ENCODE peak calls at places on chromosomes 12 and 14, in seven cellular contexts. One of them, this sample, is unnamed.

GRCh38 chr12:91687052-91688017 is 458.3 kb downstream of the BTG1 start:
- DNase-seq in AG04449: no peak
- DNase-seq in sigmoid colon: no peak
- DNase-seq in hepatocyte: no peak
- DNase-seq in heart right ventricle: no peak
- DNase-seq in OCI-LY7: no peak
- DNase-seq in GM23338: no peak
- DNase-seq in this sample: no peak

GRCh38 chr14:47208434-47208833 is 467.0 kb downstream of the MDGA2 start:
- DNase-seq in AG04449: no peak
- DNase-seq in sigmoid colon: no peak
- DNase-seq in hepatocyte: peak; percentile 37
- DNase-seq in heart right ventricle: no peak
- DNase-seq in OCI-LY7: no peak
- DNase-seq in GM23338: peak; percentile 17
- DNase-seq in this sample: no peak

GRCh38 chr12:105774037-105774436 is 364.7 kb downstream of the NUAK1 start:
- DNase-seq in AG04449: no peak
- DNase-seq in sigmoid colon: no peak
- DNase-seq in hepatocyte: no peak
- DNase-seq in heart right ventricle: no peak
- DNase-seq in OCI-LY7: no peak
- DNase-seq in GM23338: no peak
- DNase-seq in this sample: no peak

GRCh38 chr14:21191809-21192446 is 36.1 kb upstream of the OR5AU1 start:
- DNase-seq in AG04449: no peak
- DNase-seq in sigmoid colon: peak; percentile 74
- DNase-seq in hepatocyte: peak; percentile 82
- DNase-seq in heart right ventricle: peak; percentile 77
- DNase-seq in OCI-LY7: peak; percentile 92
- DNase-seq in GM23338: peak; percentile 94
- DNase-seq in this sample: no peak

GRCh38 chr14:75906680-75907280 is 75.0 kb downstream of the TGFB3 start:
- DNase-seq in AG04449: no peak
- DNase-seq in sigmoid colon: peak; percentile 81
- DNase-seq in hepatocyte: peak; percentile 83
- DNase-seq in heart right ventricle: peak; percentile 25
- DNase-seq in OCI-LY7: peak; percentile 76
- DNase-seq in GM23338: peak; percentile 87
- DNase-seq in this sample: peak; percentile 6

GRCh38 chr12:131048611-131048990 is 94.9 kb downstream of the ADGRD1 start:
- DNase-seq in AG04449: no peak
- DNase-seq in sigmoid colon: no peak
- DNase-seq in hepatocyte: no peak
- DNase-seq in heart right ventricle: no peak
- DNase-seq in OCI-LY7: no peak
- DNase-seq in GM23338: no peak
- DNase-seq in this sample: no peak

GRCh38 chr12:122116707-122117535 is 38.4 kb downstream of the MLXIP start:
- DNase-seq in AG04449: no peak
- DNase-seq in sigmoid colon: peak; percentile 69
- DNase-seq in hepatocyte: no peak
- DNase-seq in heart right ventricle: no peak
- DNase-seq in OCI-LY7: no peak
- DNase-seq in GM23338: no peak
- DNase-seq in this sample: no peak

GRCh38 chr12:81147286-81147919 is 69.5 kb downstream of the ACSS3 start:
- DNase-seq in AG04449: no peak
- DNase-seq in sigmoid colon: no peak
- DNase-seq in hepatocyte: no peak
- DNase-seq in heart right ventricle: no peak
- DNase-seq in OCI-LY7: no peak
- DNase-seq in GM23338: no peak
- DNase-seq in this sample: no peak

GRCh38 chr12:94073441-94074051 is 74.8 kb upstream of the PLXNC1 start:
- DNase-seq in AG04449: no peak
- DNase-seq in sigmoid colon: peak; percentile 71
- DNase-seq in hepatocyte: no peak
- DNase-seq in heart right ventricle: peak; percentile 38
- DNase-seq in OCI-LY7: no peak
- DNase-seq in GM23338: no peak
- DNase-seq in this sample: no peak

GRCh38 chr12:75603475-75603874 is 92.1 kb upstream of the KRR1 start:
- DNase-seq in AG04449: no peak
- DNase-seq in sigmoid colon: no peak
- DNase-seq in hepatocyte: no peak
- DNase-seq in heart right ventricle: no peak
- DNase-seq in OCI-LY7: no peak
- DNase-seq in GM23338: no peak
- DNase-seq in this sample: no peak

GRCh38 chr12:125286005-125286727 is 220.9 kb downstream of the AACS start:
- DNase-seq in AG04449: no peak
- DNase-seq in sigmoid colon: no peak
- DNase-seq in hepatocyte: no peak
- DNase-seq in heart right ventricle: no peak
- DNase-seq in OCI-LY7: no peak
- DNase-seq in GM23338: no peak
- DNase-seq in this sample: no peak

GRCh38 chr14:93207468-93208308 is 632 bp downstream of the UBR7 start:
- DNase-seq in AG04449: no peak
- DNase-seq in sigmoid colon: peak; percentile 80
- DNase-seq in hepatocyte: peak; percentile 75
- DNase-seq in heart right ventricle: no peak
- DNase-seq in OCI-LY7: peak; percentile 56
- DNase-seq in GM23338: peak; percentile 78
- DNase-seq in this sample: no peak

GRCh38 chr12:22971771-22972191 is 346.8 kb downstream of the ETNK1 start:
- DNase-seq in AG04449: no peak
- DNase-seq in sigmoid colon: no peak
- DNase-seq in hepatocyte: no peak
- DNase-seq in heart right ventricle: no peak
- DNase-seq in OCI-LY7: no peak
- DNase-seq in GM23338: no peak
- DNase-seq in this sample: no peak

GRCh38 chr14:58733451-58734208 is 95.9 kb downstream of the DACT1 start:
- DNase-seq in AG04449: no peak
- DNase-seq in sigmoid colon: no peak
- DNase-seq in hepatocyte: no peak
- DNase-seq in heart right ventricle: no peak
- DNase-seq in OCI-LY7: no peak
- DNase-seq in GM23338: no peak
- DNase-seq in this sample: no peak

GRCh38 chr12:3496964-3497363 is 6.0 kb downstream of the PRMT8 start:
- DNase-seq in AG04449: no peak
- DNase-seq in sigmoid colon: no peak
- DNase-seq in hepatocyte: peak; percentile 22
- DNase-seq in heart right ventricle: no peak
- DNase-seq in OCI-LY7: peak; percentile 4
- DNase-seq in GM23338: peak; percentile 74
- DNase-seq in this sample: no peak

GRCh38 chr12:45775964-45776363 is 46.5 kb downstream of the ARID2 start:
- DNase-seq in AG04449: no peak
- DNase-seq in sigmoid colon: no peak
- DNase-seq in hepatocyte: no peak
- DNase-seq in heart right ventricle: no peak
- DNase-seq in OCI-LY7: no peak
- DNase-seq in GM23338: peak; percentile 39
- DNase-seq in this sample: no peak

GRCh38 chr12:104805186-104805585 is 152.9 kb downstream of the SLC41A2 start:
- DNase-seq in AG04449: peak; percentile 29
- DNase-seq in sigmoid colon: no peak
- DNase-seq in hepatocyte: no peak
- DNase-seq in heart right ventricle: no peak
- DNase-seq in OCI-LY7: no peak
- DNase-seq in GM23338: no peak
- DNase-seq in this sample: no peak

GRCh38 chr12:130948136-130948535 is 5.6 kb upstream of the ADGRD1 start:
- DNase-seq in AG04449: no peak
- DNase-seq in sigmoid colon: no peak
- DNase-seq in hepatocyte: no peak
- DNase-seq in heart right ventricle: no peak
- DNase-seq in OCI-LY7: no peak
- DNase-seq in GM23338: peak; percentile 94
- DNase-seq in this sample: peak; percentile 6

GRCh38 chr14:76946753-76947077 is 81.8 kb downstream of the IRF2BPL start:
- DNase-seq in AG04449: no peak
- DNase-seq in sigmoid colon: no peak
- DNase-seq in hepatocyte: no peak
- DNase-seq in heart right ventricle: no peak
- DNase-seq in OCI-LY7: no peak
- DNase-seq in GM23338: no peak
- DNase-seq in this sample: no peak
- H3K4me3 ChIP-seq in AG04449: no peak overlapping the region
- H3K4me3 ChIP-seq in sigmoid colon: no peak overlapping the region
- H3K4me3 ChIP-seq in hepatocyte: no peak overlapping the region
- H3K4me3 ChIP-seq in heart right ventricle: no peak overlapping the region
- H3K4me3 ChIP-seq in OCI-LY7: no peak overlapping the region
- H3K4me3 ChIP-seq in GM23338: peak overlapping the region; percentile 23
- H3K4me3 ChIP-seq in this sample: no peak overlapping the region

GRCh38 chr14:43894534-43894933 is 612.5 kb downstream of the FSCB start:
- DNase-seq in AG04449: no peak
- DNase-seq in sigmoid colon: no peak
- DNase-seq in hepatocyte: no peak
- DNase-seq in heart right ventricle: no peak
- DNase-seq in OCI-LY7: peak; percentile 43
- DNase-seq in GM23338: peak; percentile 83
- DNase-seq in this sample: peak; percentile 3
- TF ChIP-seq CTCF in AG04449: no peak
- TF ChIP-seq CTCF in sigmoid colon: no peak
- TF ChIP-seq CTCF in hepatocyte: peak; percentile 36
- TF ChIP-seq CTCF in heart right ventricle: no peak
- TF ChIP-seq CTCF in OCI-LY7: peak; percentile 87
- TF ChIP-seq CTCF in GM23338: peak; percentile 67
- TF ChIP-seq CTCF in this sample: peak; percentile 40

DNA sequence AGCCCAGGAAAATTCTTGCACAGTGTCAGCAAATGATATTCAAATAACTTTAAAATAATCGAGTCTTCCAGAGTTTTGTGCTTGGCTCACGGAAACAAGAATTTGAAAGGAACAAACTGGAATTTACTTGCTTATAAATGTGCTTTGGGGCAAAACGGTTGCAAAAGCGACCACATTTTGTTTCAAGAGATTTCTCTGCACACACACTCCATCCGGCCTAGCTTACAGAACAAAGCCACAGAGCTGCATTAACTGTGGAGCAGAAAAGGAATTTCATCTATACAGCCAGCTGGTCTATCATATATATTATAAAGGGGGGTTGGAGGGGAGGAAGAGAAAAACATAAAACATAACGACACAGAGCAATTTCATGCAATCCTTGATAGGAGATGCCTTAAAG is 153.0 kb downstream of the MYRFL start:
- DNase-seq in AG04449: no peak
- DNase-seq in sigmoid colon: no peak
- DNase-seq in hepatocyte: no peak
- DNase-seq in heart right ventricle: no peak
- DNase-seq in OCI-LY7: no peak
- DNase-seq in GM23338: no peak
- DNase-seq in this sample: no peak
- H3K4me3 ChIP-seq in AG04449: no peak overlapping the region
- H3K4me3 ChIP-seq in sigmoid colon: no peak overlapping the region
- H3K4me3 ChIP-seq in hepatocyte: no peak overlapping the region
- H3K4me3 ChIP-seq in heart right ventricle: no peak overlapping the region
- H3K4me3 ChIP-seq in OCI-LY7: no peak overlapping the region
- H3K4me3 ChIP-seq in GM23338: no peak overlapping the region
- H3K4me3 ChIP-seq in this sample: no peak overlapping the region

GRCh38 chr14:105904379-105904778 is 378.0 kb downstream of the TMEM121 start:
- DNase-seq in AG04449: no peak
- DNase-seq in sigmoid colon: no peak
- DNase-seq in hepatocyte: no peak
- DNase-seq in heart right ventricle: no peak
- DNase-seq in OCI-LY7: no peak
- DNase-seq in GM23338: no peak
- DNase-seq in this sample: no peak
- TF ChIP-seq CTCF in AG04449: no peak
- TF ChIP-seq CTCF in sigmoid colon: no peak
- TF ChIP-seq CTCF in hepatocyte: no peak
- TF ChIP-seq CTCF in heart right ventricle: no peak
- TF ChIP-seq CTCF in OCI-LY7: no peak
- TF ChIP-seq CTCF in GM23338: no peak
- TF ChIP-seq CTCF in this sample: no peak